ENCODE peak calls at places on chromosomes 12 and 14, in six cellular contexts. One of them, this sample, is unnamed.

GRCh38 chr12:111248981-111249380 is 119.9 kb downstream of the PHETA1 start:
- DNase-seq in kidney epithelial cell: no peak
- DNase-seq in left ventricle myocardium inferior: no peak
- DNase-seq in psoas muscle: no peak
- DNase-seq in A549: peak
- DNase-seq in foreskin fibroblast: peak
- DNase-seq in this sample: no peak

GRCh38 chr12:53726946-53727309 is 324 bp downstream of the CALCOCO1 start:
- DNase-seq in kidney epithelial cell: no peak
- DNase-seq in left ventricle myocardium inferior: no peak
- DNase-seq in psoas muscle: no peak
- DNase-seq in A549: peak
- DNase-seq in foreskin fibroblast: peak
- DNase-seq in this sample: no peak

GRCh38 chr12:112408621-112409020 is 784 bp downstream of the RPL6 start:
- DNase-seq in kidney epithelial cell: no peak
- DNase-seq in left ventricle myocardium inferior: no peak
- DNase-seq in psoas muscle: no peak
- DNase-seq in A549: no peak
- DNase-seq in foreskin fibroblast: no peak
- DNase-seq in this sample: no peak

GRCh38 chr12:89160716-89161123 is 191.6 kb downstream of the DUSP6 start:
- DNase-seq in kidney epithelial cell: no peak
- DNase-seq in left ventricle myocardium inferior: peak
- DNase-seq in psoas muscle: peak
- DNase-seq in A549: no peak
- DNase-seq in foreskin fibroblast: peak
- DNase-seq in this sample: no peak

GRCh38 chr14:49051328-49052060 is 534.7 kb downstream of the RPS29 start:
- DNase-seq in kidney epithelial cell: peak
- DNase-seq in left ventricle myocardium inferior: no peak
- DNase-seq in psoas muscle: no peak
- DNase-seq in A549: no peak
- DNase-seq in foreskin fibroblast: no peak
- DNase-seq in this sample: no peak

GRCh38 chr12:124668602-124669001 is 101.2 kb upstream of the NCOR2 start:
- DNase-seq in kidney epithelial cell: no peak
- DNase-seq in left ventricle myocardium inferior: no peak
- DNase-seq in psoas muscle: no peak
- DNase-seq in A549: no peak
- DNase-seq in foreskin fibroblast: no peak
- DNase-seq in this sample: no peak

GRCh38 chr12:125744201-125744600 is 679.0 kb downstream of the AACS start:
- DNase-seq in kidney epithelial cell: no peak
- DNase-seq in left ventricle myocardium inferior: no peak
- DNase-seq in psoas muscle: no peak
- DNase-seq in A549: no peak
- DNase-seq in foreskin fibroblast: peak
- DNase-seq in this sample: no peak

GRCh38 chr14:74018029-74018703 is 922 bp downstream of the ENTPD5 start:
- DNase-seq in kidney epithelial cell: no peak
- DNase-seq in left ventricle myocardium inferior: no peak
- DNase-seq in psoas muscle: no peak
- DNase-seq in A549: peak
- DNase-seq in foreskin fibroblast: peak
- DNase-seq in this sample: no peak

GRCh38 chr12:47509398-47509851 is 196.4 kb downstream of the RPAP3 start:
- DNase-seq in kidney epithelial cell: no peak
- DNase-seq in left ventricle myocardium inferior: no peak
- DNase-seq in psoas muscle: no peak
- DNase-seq in A549: no peak
- DNase-seq in foreskin fibroblast: peak
- DNase-seq in this sample: peak

GRCh38 chr12:13486794-13487193 is 290.3 kb downstream of the EMP1 start:
- DNase-seq in kidney epithelial cell: no peak
- DNase-seq in left ventricle myocardium inferior: no peak
- DNase-seq in psoas muscle: no peak
- DNase-seq in A549: no peak
- DNase-seq in foreskin fibroblast: no peak
- DNase-seq in this sample: no peak

GRCh38 chr14:28661171-28661772 is 105.3 kb upstream of the FOXG1 start:
- DNase-seq in kidney epithelial cell: peak
- DNase-seq in left ventricle myocardium inferior: no peak
- DNase-seq in psoas muscle: no peak
- DNase-seq in A549: no peak
- DNase-seq in foreskin fibroblast: peak
- DNase-seq in this sample: no peak

GRCh38 chr14:73752297-73752992 is 38.3 kb upstream of the PNMA1 start:
- DNase-seq in kidney epithelial cell: no peak
- DNase-seq in left ventricle myocardium inferior: peak
- DNase-seq in psoas muscle: peak
- DNase-seq in A549: no peak
- DNase-seq in foreskin fibroblast: peak
- DNase-seq in this sample: no peak

GRCh38 chr12:2891240-2892053 is 756 bp downstream of the TULP3 start:
- DNase-seq in kidney epithelial cell: no peak
- DNase-seq in left ventricle myocardium inferior: peak
- DNase-seq in psoas muscle: peak
- DNase-seq in A549: peak
- DNase-seq in foreskin fibroblast: peak
- DNase-seq in this sample: no peak

GRCh38 chr14:105475916-105476845 is 1.6 kb downstream of the CRIP2 start:
- DNase-seq in kidney epithelial cell: no peak
- DNase-seq in left ventricle myocardium inferior: peak
- DNase-seq in psoas muscle: peak
- DNase-seq in A549: no peak
- DNase-seq in foreskin fibroblast: no peak
- DNase-seq in this sample: no peak

GRCh38 chr14:105475269-105475915 is 771 bp downstream of the CRIP2 start:
- DNase-seq in kidney epithelial cell: no peak
- DNase-seq in left ventricle myocardium inferior: no peak
- DNase-seq in psoas muscle: no peak
- DNase-seq in A549: no peak
- DNase-seq in foreskin fibroblast: no peak
- DNase-seq in this sample: no peak

GRCh38 chr14:105477659-105478623 is 3.3 kb downstream of the CRIP2 start:
- DNase-seq in kidney epithelial cell: no peak
- DNase-seq in left ventricle myocardium inferior: peak
- DNase-seq in psoas muscle: no peak
- DNase-seq in A549: no peak
- DNase-seq in foreskin fibroblast: no peak
- DNase-seq in this sample: no peak

GRCh38 chr14:105478624-105479305 is 4.1 kb downstream of the CRIP2 start:
- DNase-seq in kidney epithelial cell: no peak
- DNase-seq in left ventricle myocardium inferior: no peak
- DNase-seq in psoas muscle: no peak
- DNase-seq in A549: no peak
- DNase-seq in foreskin fibroblast: no peak
- DNase-seq in this sample: no peak

GRCh38 chr14:105476937-105477658 is 2.5 kb downstream of the CRIP2 start:
- DNase-seq in kidney epithelial cell: no peak
- DNase-seq in left ventricle myocardium inferior: peak
- DNase-seq in psoas muscle: no peak
- DNase-seq in A549: no peak
- DNase-seq in foreskin fibroblast: no peak
- DNase-seq in this sample: no peak
- H3K4me3 ChIP-seq in kidney epithelial cell: peak
- H3K4me3 ChIP-seq in left ventricle myocardium inferior: peak
- H3K4me3 ChIP-seq in psoas muscle: peak
- H3K4me3 ChIP-seq in A549: no peak
- H3K4me3 ChIP-seq in foreskin fibroblast: no peak
- H3K4me3 ChIP-seq in this sample: peak

DNA sequence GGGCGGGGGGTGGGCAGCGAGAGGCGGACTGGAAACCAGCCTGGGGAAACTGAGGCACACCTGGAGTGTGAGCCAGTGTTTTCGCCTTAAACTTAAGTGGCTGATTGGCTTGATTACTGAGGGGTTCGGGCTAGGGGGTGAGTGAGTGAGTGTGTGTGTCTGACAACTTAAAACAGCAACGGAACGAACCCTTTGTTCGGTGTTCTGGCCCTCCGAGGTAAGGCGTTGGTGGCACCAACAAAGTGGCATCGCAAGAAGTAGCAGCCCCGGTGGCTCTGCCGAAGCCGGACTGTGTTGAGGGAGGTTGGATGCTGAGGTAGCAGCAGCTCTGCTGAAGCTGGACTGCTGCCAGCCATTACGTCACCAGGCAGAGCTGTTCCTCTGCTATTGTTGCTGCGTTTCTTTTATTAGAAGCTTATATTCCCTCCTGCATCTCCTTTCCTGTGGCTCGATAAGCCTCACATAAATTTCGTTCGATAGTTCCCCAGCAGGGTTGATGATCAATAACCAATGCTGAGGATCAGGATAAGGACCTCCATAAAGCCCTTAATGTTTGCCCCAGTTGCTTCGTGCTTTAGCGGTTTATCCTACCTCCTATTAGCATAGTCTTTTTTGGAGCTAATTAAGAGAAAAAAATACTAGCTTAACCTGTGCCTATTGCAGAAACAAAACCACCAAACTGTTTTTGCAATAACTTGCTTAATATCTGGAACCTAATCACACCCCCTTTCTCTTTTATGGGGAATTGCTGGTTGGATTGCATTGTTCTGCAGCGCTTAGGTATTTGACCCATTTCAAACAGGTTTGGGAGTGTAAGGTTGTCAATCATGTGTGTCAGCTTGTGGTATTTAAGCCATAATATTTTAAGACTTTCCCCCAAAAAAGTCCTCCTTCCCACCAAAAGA is 1.3 kb downstream of the GPR137C start:
- DNase-seq in kidney epithelial cell: peak
- DNase-seq in left ventricle myocardium inferior: peak
- DNase-seq in psoas muscle: peak
- DNase-seq in A549: no peak
- DNase-seq in foreskin fibroblast: peak
- DNase-seq in this sample: peak
- TF ChIP-seq CTCF in kidney epithelial cell: no peak
- TF ChIP-seq CTCF in left ventricle myocardium inferior: no peak
- TF ChIP-seq CTCF in psoas muscle: no peak
- TF ChIP-seq CTCF in A549: no peak
- TF ChIP-seq CTCF in foreskin fibroblast: no peak
- TF ChIP-seq CTCF in this sample: peak

DNA sequence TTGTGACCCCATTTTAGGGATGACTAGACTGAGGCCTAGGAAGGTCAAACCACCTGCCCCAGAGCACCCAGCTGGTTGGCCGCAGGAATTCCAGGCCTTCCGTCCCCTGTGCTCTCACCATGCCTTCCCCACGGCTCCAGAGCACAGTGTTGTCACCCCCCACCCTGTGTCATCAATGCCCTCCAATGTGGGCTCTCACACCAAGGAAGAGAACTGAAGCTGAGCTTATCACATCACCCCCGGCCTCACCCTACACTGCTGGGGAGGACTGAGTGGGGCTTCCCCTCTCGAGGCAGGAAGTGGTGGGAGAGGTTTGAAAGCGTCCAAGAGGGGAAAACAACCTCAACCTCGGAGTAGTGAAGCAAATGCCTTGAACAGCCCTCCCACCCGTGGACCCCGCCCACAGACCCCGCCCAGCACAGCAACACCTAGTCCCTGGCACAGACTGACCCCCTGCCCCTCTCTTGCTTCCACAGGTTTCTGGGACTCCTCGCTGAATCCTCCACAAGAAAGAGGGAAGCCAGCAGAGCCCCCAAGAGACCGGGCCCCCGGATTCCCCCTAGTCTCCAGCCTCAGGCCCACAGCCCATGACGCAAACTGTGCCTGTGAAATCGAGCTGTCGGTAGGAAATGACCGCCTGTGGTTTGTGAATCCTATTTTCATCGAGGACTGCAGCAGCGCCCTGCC is 97.2 kb downstream of the LGMN start:
- DNase-seq in kidney epithelial cell: no peak
- DNase-seq in left ventricle myocardium inferior: no peak
- DNase-seq in psoas muscle: no peak
- DNase-seq in A549: no peak
- DNase-seq in foreskin fibroblast: no peak
- DNase-seq in this sample: no peak
- H3K4me3 ChIP-seq in kidney epithelial cell: no peak
- H3K4me3 ChIP-seq in left ventricle myocardium inferior: no peak
- H3K4me3 ChIP-seq in psoas muscle: no peak
- H3K4me3 ChIP-seq in A549: no peak
- H3K4me3 ChIP-seq in foreskin fibroblast: no peak
- H3K4me3 ChIP-seq in this sample: no peak

GRCh38 chr14:104689620-104690265 is 325 bp downstream of the INF2 start:
- DNase-seq in kidney epithelial cell: no peak
- DNase-seq in left ventricle myocardium inferior: no peak
- DNase-seq in psoas muscle: no peak
- DNase-seq in A549: no peak
- DNase-seq in foreskin fibroblast: peak
- DNase-seq in this sample: no peak

GRCh38 chr14:104687601-104688504 is 1.6 kb upstream of the INF2 start:
- DNase-seq in kidney epithelial cell: peak
- DNase-seq in left ventricle myocardium inferior: peak
- DNase-seq in psoas muscle: peak
- DNase-seq in A549: peak
- DNase-seq in foreskin fibroblast: no peak
- DNase-seq in this sample: no peak

GRCh38 chr14:104688755-104689619 is at the start of gene INF2:
- DNase-seq in kidney epithelial cell: no peak
- DNase-seq in left ventricle myocardium inferior: peak
- DNase-seq in psoas muscle: peak
- DNase-seq in A549: peak
- DNase-seq in foreskin fibroblast: peak
- DNase-seq in this sample: no peak

GRCh38 chr14:104686624-104687517 is 2.5 kb upstream of the INF2 start:
- DNase-seq in kidney epithelial cell: no peak
- DNase-seq in left ventricle myocardium inferior: peak
- DNase-seq in psoas muscle: peak
- DNase-seq in A549: no peak
- DNase-seq in foreskin fibroblast: no peak
- DNase-seq in this sample: no peak

DNA sequence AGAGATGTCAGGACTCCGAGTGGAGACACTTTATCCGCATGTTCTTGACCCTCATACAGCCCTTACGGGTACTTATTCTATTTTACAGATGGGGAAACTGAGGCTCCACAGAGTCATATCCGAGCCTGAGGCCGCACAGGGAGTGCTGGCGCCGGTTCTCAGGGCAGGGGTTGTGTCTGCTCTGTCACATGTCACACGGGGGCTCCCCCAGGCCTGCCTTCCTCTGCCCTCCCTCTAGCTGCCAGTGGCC is 988 bp upstream of the INF2 start:
- DNase-seq in kidney epithelial cell: no peak
- DNase-seq in left ventricle myocardium inferior: no peak
- DNase-seq in psoas muscle: no peak
- DNase-seq in A549: no peak
- DNase-seq in foreskin fibroblast: no peak
- DNase-seq in this sample: no peak
- TF ChIP-seq CTCF in kidney epithelial cell: no peak
- TF ChIP-seq CTCF in left ventricle myocardium inferior: no peak
- TF ChIP-seq CTCF in psoas muscle: no peak
- TF ChIP-seq CTCF in A549: no peak
- TF ChIP-seq CTCF in foreskin fibroblast: no peak
- TF ChIP-seq CTCF in this sample: no peak

DNA sequence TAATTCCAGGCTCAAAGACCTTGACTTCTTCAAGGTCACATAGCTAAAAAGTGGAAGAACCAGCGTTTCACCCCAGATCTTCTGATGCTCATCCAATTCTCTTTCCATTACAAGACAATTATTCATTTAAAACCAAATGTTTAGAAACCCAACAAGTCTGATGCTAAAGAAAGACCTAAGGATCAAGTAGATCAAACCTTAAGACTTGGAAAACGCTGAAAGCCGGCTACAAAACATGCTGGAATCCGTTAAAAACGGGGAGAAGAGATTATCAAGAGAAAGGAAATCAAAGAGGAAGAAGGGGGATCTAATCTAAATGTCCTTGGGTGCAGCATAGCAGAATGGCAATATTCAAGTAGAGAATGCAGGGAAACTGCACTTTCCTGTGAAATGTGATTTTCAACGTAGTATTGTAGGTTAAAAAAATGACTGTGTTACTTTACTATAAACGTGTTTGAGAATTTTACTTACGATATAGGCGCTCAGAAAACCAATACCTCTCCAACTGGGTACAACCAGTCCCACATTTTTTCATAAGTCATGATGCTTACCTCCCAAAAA is 1.3 kb downstream of the PPP1R13B start:
- DNase-seq in kidney epithelial cell: no peak
- DNase-seq in left ventricle myocardium inferior: no peak
- DNase-seq in psoas muscle: no peak
- DNase-seq in A549: no peak
- DNase-seq in foreskin fibroblast: no peak
- DNase-seq in this sample: no peak
- H3K4me3 ChIP-seq in kidney epithelial cell: peak
- H3K4me3 ChIP-seq in left ventricle myocardium inferior: peak
- H3K4me3 ChIP-seq in psoas muscle: peak
- H3K4me3 ChIP-seq in A549: peak
- H3K4me3 ChIP-seq in foreskin fibroblast: peak
- H3K4me3 ChIP-seq in this sample: peak